ENCODE peak calls at places on chromosomes 5 and 9, in six cellular contexts. E is mammary epithelial cell, G is GM23248, U is psoas muscle, I is small intestine, R is colonic mucosa. W is an unnamed sample. For H3K4me1, the result is how much of the 10 kb centered on the place peaks cover.

GRCh38 chr9:87381050-87381711 is 116.5 kb upstream of the DAPK1 start:
- DNase-seq in U (no peak), R (no peak), G (peak), E (peak), I (no peak), W (peak)

GRCh38 chr5:83322273-83322924 is 149.1 kb upstream of the VCAN start:
- DNase-seq in I (no peak), E (no peak), U (no peak), G (no peak), R (no peak), W (no peak)

GRCh38 chr5:141149812-141150211 is at the start of gene PCDHB6:
- DNase-seq in R (no peak), E (peak), U (no peak), G (peak), I (no peak), W (peak)

GRCh38 chr9:7533376-7534090 is 266.0 kb downstream of the DMAC1 start:
- DNase-seq in R (no peak), E (no peak), I (no peak), U (no peak), G (peak), W (no peak)

GRCh38 chr9:126431112-126431742 is 104.6 kb downstream of the MVB12B start:
- DNase-seq in I (no peak), U (no peak), E (no peak), R (no peak), G (no peak), W (no peak)

GRCh38 chr9:37179576-37179975 is 59.2 kb downstream of the ZCCHC7 start:
- DNase-seq in U (no peak), I (no peak), R (no peak), G (no peak), E (no peak), W (no peak)

GRCh38 chr9:132694144-132694543 is 23.9 kb downstream of the GTF3C4 start:
- DNase-seq in E (peak), I (peak), U (no peak), G (peak), R (no peak), W (no peak)

GRCh38 chr9:22257026-22257425 is 189.6 kb upstream of the DMRTA1 start:
- DNase-seq in R (no peak), E (peak), U (no peak), G (no peak), I (peak), W (no peak)

GRCh38 chr9:124480621-124480981 is 26.6 kb downstream of the NR5A1 start:
- DNase-seq in I (peak), E (peak), G (peak), R (no peak), U (peak), W (peak)

GRCh38 chr5:90477816-90478215 is 3.2 kb downstream of the POLR3G start:
- DNase-seq in R (no peak), E (no peak), U (no peak), I (no peak), G (no peak), W (no peak)

GRCh38 chr9:109880276-109881169 is 100.5 kb downstream of the PALM2AKAP2 start:
- DNase-seq in R (no peak), E (peak), U (no peak), I (peak), G (peak), W (peak)

GRCh38 chr9:14511452-14511851 is 181.8 kb downstream of the ZDHHC21 start:
- DNase-seq in G (peak), I (no peak), R (no peak), U (no peak), E (peak), W (peak)

GRCh38 chr5:173880306-173880985 is 7.7 kb upstream of the CPEB4 start:
- DNase-seq in E (peak), R (no peak), I (no peak), G (peak), U (no peak), W (peak)

GRCh38 chr9:129889936-129890717 is 54.9 kb downstream of the USP20 start:
- DNase-seq in G (no peak), U (no peak), E (no peak), R (peak), I (peak), W (no peak)

GRCh38 chr5:96720408-96720807 is 58.2 kb downstream of the CAST start:
- DNase-seq in U (no peak), I (no peak), R (no peak), E (no peak), G (peak), W (no peak)

GRCh38 chr5:20294696-20295095 is 306.7 kb upstream of the CDH18 start:
- DNase-seq in R (no peak), U (no peak), G (no peak), I (no peak), E (no peak), W (no peak)

GRCh38 chr9:107438211-107439030 is 51.1 kb downstream of the KLF4 start:
- DNase-seq in R (no peak), U (no peak), E (no peak), I (no peak), G (no peak), W (no peak)

GRCh38 chr5:138890686-138891085 is 15.6 kb upstream of the LRRTM2 start:
- DNase-seq in G (no peak), E (no peak), R (no peak), I (no peak), U (no peak), W (no peak)

GRCh38 chr5:98301567-98301966 is 471.9 kb upstream of the RGMB start:
- DNase-seq in I (no peak), U (no peak), E (no peak), G (no peak), R (no peak), W (no peak)

GRCh38 chr9:34991833-34992375 is 2.4 kb downstream of the DNAJB5 start:
- DNase-seq in I (no peak), R (no peak), E (no peak), U (peak), G (peak), W (no peak)

GRCh38 chr9:79880626-79881025 is 308.9 kb downstream of the TLE4 start:
- DNase-seq in U (no peak), E (no peak), G (no peak), R (no peak), I (no peak), W (no peak)

GRCh38 chr5:2262620-2263019 is 379.9 kb upstream of the IRX4 start:
- DNase-seq in U (no peak), R (no peak), E (no peak), I (no peak), G (no peak), W (no peak)

GRCh38 chr5:2259494-2260107 is 376.9 kb upstream of the IRX4 start:
- DNase-seq in G (no peak), I (no peak), R (no peak), E (no peak), U (no peak), W (no peak)

GRCh38 chr5:2258861-2259260 is 376.1 kb upstream of the IRX4 start:
- DNase-seq in R (no peak), U (no peak), G (no peak), E (no peak), I (no peak), W (no peak)

GRCh38 chr5:2261002-2261703 is 378.4 kb upstream of the IRX4 start:
- DNase-seq in R (no peak), U (no peak), I (no peak), G (no peak), E (no peak), W (no peak)

DNA sequence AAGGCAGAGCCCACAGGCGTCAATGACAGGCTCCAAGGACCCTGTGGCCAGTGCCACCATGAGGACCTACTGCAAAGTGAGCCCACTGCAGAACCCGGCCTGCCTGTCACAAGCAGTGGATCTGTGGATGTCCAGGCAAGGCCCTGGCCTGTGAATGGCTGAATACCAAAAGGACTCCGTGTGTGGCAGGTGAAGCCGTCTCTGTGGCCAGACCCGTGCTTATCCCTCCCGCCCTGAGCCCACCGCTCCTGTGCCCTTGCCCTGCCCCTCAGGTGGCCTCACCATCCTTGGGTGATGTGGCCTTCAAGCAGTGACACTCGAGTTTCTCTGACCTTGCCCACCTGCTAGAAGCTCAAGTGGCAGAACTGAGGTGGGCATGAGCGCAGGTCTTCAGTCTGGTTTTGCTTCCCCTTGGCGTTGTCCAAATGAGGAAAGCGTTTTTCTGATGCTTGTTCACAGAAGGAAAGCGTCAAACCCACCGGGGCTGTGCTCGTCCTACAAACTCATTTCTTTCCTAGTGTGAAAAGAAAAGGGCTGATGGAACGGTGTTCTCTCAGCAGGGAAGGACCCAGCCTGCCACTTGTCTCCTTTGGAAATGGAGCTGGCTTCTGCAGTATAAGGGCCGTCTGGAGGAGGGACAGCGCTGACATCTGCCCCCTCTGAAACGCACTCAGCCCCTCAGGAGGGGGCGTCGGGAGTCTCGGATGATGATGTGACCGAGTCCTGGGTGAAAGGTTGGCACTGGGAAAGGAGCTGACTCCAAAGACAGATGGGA is 377.7 kb upstream of the IRX4 start:
- DNase-seq in I (no peak), G (no peak), U (no peak), R (no peak), E (no peak), W (no peak)
- H3K4me1 ChIP-seq in I (under half), G (under half), U (under half), R (under half), E (under half), W (under half)

GRCh38 chr5:149600932-149601331 is 19.6 kb downstream of the ARHGEF37 start:
- DNase-seq in E (no peak), I (no peak), U (no peak), G (no peak), R (no peak), W (no peak)

GRCh38 chr5:149596712-149597111 is 15.4 kb downstream of the ARHGEF37 start:
- DNase-seq in E (no peak), G (no peak), I (no peak), U (no peak), R (no peak), W (no peak)

GRCh38 chr5:149597618-149598017 is 16.3 kb downstream of the ARHGEF37 start:
- DNase-seq in G (no peak), E (no peak), I (no peak), R (no peak), U (no peak), W (no peak)

GRCh38 chr5:149598966-149599365 is 17.7 kb downstream of the ARHGEF37 start:
- DNase-seq in I (no peak), G (no peak), E (no peak), R (no peak), U (no peak), W (no peak)

GRCh38 chr5:149599375-149599774 is 18.1 kb downstream of the ARHGEF37 start:
- DNase-seq in I (no peak), G (no peak), E (no peak), R (no peak), U (no peak), W (no peak)
- H3K4me1 ChIP-seq in I (under half), G (under half), E (under half), R (under half), U (under half), W (under half)

DNA sequence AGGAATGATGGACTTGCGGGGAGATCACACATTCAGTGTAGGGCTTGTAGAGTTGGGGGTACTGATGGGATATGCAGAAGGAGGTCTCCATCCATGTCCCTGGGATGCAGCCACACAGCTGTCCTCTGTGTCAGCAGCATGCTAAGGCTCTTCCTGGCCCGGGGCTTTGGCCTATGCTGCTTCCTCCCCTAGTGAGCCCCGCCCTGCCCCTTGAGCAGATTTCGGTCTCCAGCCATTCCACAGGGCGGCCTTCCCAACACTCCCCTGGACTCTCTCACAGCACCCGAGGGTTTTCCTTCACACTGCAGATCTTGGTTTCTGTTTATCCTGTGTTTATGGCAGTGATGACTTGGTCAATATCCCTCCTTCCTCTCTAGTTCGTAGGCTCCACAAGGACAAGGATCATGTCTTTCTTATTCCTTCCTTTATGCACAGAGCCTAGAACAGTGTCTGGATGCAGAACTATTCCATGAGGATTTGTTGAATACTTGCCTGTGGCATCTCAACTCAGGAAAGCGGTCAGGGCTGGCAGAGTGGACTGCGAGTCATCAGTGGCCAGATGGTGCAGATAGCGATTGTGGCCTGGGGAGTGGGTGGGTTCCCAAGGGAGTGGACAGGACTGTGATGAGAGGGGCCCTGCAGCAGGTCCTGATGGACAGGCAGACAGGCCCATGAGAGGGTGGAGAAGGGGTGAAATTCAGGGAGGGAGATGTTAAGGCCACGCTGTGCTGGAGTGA is 114.2 kb downstream of the RGS3 start:
- DNase-seq in E (peak), R (no peak), U (peak), I (no peak), G (peak), W (peak)
- H3K4me1 ChIP-seq in E (half or more), R (under half), U (half or more), I (under half), G (half or more), W (under half)

DNA sequence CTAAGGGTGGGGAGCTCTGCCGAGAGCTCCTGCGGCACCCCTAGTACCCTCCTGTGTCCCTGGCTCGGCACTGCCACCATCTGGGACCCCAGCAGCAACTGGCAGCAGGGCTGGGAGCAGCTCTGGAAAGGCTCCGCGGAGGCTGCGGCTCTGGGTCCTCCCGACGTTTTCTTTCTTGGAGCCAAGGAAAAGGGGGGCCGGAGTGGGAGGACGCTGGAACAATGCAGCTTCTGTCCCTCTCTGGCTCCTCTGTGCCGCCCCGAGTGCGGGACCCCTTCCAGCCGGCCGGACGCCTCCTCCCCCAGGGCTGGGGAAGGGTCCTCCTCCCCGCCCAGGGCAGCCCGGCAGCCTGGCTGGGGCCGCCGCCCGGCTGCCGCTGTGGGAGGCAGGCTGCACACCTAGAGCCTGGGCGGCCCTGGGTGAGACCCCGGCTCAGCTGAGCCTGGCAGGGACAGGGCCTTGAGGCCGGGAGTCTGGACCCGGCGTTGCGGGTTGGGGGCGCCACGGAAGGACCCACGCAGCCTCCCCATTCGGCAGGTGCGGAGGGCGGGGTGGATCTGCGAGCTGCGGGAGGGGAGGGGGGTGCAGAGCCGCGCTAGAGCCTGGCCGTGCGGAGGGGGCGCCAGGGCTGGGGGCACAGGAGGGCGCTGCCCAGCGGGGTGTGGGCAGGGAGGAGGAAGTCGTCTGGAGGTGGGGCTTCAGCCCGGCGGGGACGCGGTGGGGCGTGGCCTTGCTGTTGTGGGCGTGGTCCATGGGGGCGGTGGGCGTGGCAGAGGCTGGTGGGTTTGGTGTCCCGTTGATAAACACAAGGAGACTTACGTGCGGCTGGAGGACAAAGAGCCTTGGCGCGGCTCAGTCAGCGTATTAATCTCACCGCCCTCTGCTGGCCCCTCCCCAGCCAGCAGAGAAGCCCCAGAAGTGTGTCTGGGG is 15.1 kb downstream of the GPSM1 start:
- DNase-seq in G (peak), R (peak), U (peak), E (peak), I (peak), W (peak)
- H3K4me1 ChIP-seq in G (under half), R (under half), U (under half), E (under half), I (under half), W (under half)

DNA sequence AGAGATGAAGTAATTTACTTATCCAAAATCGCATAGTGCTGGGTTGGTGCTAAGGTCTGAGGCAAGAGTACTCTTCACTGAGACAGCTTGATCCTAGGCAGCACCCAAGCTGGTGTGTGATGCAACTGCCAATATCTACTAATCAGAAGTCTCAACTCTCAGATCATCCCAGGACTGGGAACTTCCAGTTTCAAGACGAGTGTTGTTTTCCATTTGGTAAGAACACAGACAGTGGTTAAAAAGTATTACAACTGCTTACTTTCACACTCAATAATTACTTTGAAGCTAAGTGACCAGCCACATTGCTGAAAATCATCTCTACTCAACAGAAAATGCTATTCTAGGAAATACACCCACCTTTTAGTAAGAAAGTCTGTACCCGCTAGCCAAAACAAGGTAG is 45.3 kb downstream of the FBXW11 start:
- DNase-seq in E (no peak), I (no peak), U (no peak), R (no peak), G (no peak), W (peak)
- H3K4me1 ChIP-seq in E (under half), I (under half), U (half or more), R (under half), G (under half), W (under half)

GRCh38 chr9:700365-701282 is 140.9 kb upstream of the DMRT1 start:
- DNase-seq in E (no peak), R (no peak), U (no peak), G (peak), I (peak), W (no peak)

GRCh38 chr9:696332-697090 is 145.0 kb upstream of the DMRT1 start:
- DNase-seq in R (no peak), U (peak), E (no peak), I (no peak), G (peak), W (peak)

GRCh38 chr9:698276-698675 is 143.2 kb upstream of the DMRT1 start:
- DNase-seq in R (no peak), I (no peak), G (peak), U (no peak), E (no peak), W (peak)

GRCh38 chr9:699396-699795 is 142.1 kb upstream of the DMRT1 start:
- DNase-seq in R (no peak), E (no peak), I (no peak), U (no peak), G (no peak), W (peak)

GRCh38 chr9:698937-699336 is 142.6 kb upstream of the DMRT1 start:
- DNase-seq in E (no peak), U (no peak), G (no peak), R (no peak), I (no peak), W (no peak)
- H3K4me1 ChIP-seq in E (under half), U (half or more), G (half or more), R (under half), I (under half), W (half or more)

DNA sequence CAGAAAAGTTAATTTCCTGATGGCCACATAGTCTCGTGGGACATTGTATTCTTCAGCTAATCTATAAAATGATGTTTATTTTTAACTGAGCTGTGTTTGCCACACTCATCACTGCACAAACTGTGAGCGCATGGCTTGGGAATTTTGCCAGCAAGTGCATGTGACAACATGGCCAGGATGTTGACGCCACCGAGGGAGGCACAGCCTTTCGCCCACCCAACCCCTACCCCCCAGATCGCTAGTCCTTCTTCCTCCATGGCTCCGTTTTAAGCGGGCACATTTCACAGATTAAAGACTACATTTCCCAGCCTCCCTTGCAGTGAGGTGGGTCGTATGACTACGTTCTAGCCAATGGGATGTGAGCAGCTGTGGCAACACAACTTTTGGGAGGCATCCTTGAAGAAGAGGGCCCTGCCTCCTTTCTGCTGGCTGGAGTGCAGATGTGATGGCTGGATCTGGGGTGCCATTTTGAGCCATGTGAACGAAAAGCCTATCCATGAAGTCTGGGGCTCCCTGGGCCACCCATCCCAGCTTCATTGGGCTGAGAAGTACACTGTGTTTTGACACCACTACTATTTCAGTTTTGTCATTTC is 7.9 kb downstream of the NRARP start:
- DNase-seq in G (peak), E (peak), R (peak), U (no peak), I (no peak), W (no peak)
- H3K4me1 ChIP-seq in G (under half), E (under half), R (under half), U (under half), I (under half), W (under half)

GRCh38 chr5:100853582-100853981 is 49.5 kb downstream of the ST8SIA4 start:
- DNase-seq in I (no peak), E (no peak), G (no peak), U (no peak), R (no peak), W (no peak)
- H3K4me1 ChIP-seq in I (under half), E (under half), G (under half), U (under half), R (under half), W (under half)

GRCh38 chr5:57177479-57178156 is 3.8 kb downstream of the GPBP1 start:
- DNase-seq in R (no peak), U (no peak), I (no peak), G (no peak), E (no peak), W (no peak)

GRCh38 chr5:57181151-57181550 is 7.3 kb downstream of the GPBP1 start:
- DNase-seq in I (no peak), E (no peak), U (no peak), R (no peak), G (no peak), W (no peak)

GRCh38 chr5:57175586-57175985 is 1.7 kb downstream of the GPBP1 start:
- DNase-seq in I (no peak), G (peak), E (peak), U (no peak), R (peak), W (peak)

GRCh38 chr5:57176350-57176857 is 2.5 kb downstream of the GPBP1 start:
- DNase-seq in G (peak), I (peak), E (peak), R (no peak), U (no peak), W (peak)

GRCh38 chr5:57179262-57179960 is 5.6 kb downstream of the GPBP1 start:
- DNase-seq in E (peak), I (no peak), U (no peak), G (peak), R (no peak), W (no peak)
- H3K4me1 ChIP-seq in E (under half), I (under half), U (under half), G (under half), R (under half), W (under half)